ENCODE peak calls at places on chromosome 17, in eight cellular contexts. F is OCI-LY7; I is neuronal stem cell; Q is stimulated activated CD8-positive, alpha-beta memory T cell treated with anti-CD3 and anti-CD28 coated beads, Interleukin-4, amount 100 ng/mL, for 24 hours; L is HTR-8/SVneo; Y is putamen; G is Daoy; H is ACHN. M is an unnamed sample.
A peak's percentile ranks its signal among the peaks of the same experiment; 100 is the strongest.

GRCh38 chr17:61551255-61551742 is 39.7 kb downstream of the NACA2 start:
- DNase-seq in L (peak; percentile 76), Q (no peak), G (peak; percentile 30), F (peak; percentile 58), Y (no peak), H (peak; percentile 55), I (peak; percentile 3), M (no peak)

GRCh38 chr17:17387461-17388362 is 84.5 kb downstream of the NT5M start:
- DNase-seq in F (peak; percentile 70), G (no peak), I (no peak), Q (no peak), H (no peak), L (no peak), Y (no peak), M (no peak)

GRCh38 chr17:57312242-57312641 is 55.9 kb downstream of the MSI2 start:
- DNase-seq in F (no peak), I (no peak), Q (no peak), Y (no peak), G (no peak), L (no peak), H (no peak), M (no peak)

GRCh38 chr17:76026714-76027158 is 370 bp downstream of the EVPL start:
- DNase-seq in L (no peak), H (peak; percentile 34), Y (no peak), G (no peak), I (no peak), F (no peak), Q (no peak), M (no peak)

GRCh38 chr17:7881655-7882054 is 6.9 kb upstream of the CHD3 start:
- DNase-seq in I (no peak), H (no peak), L (no peak), Y (no peak), F (no peak), G (no peak), Q (no peak), M (no peak)

GRCh38 chr17:3818786-3819185 is 17.8 kb upstream of the ITGAE start:
- DNase-seq in F (no peak), G (no peak), Y (no peak), Q (no peak), L (no peak), I (no peak), H (peak; percentile 55), M (no peak)

GRCh38 chr17:77687921-77688320 is 270.6 kb upstream of the TNRC6C start:
- DNase-seq in I (no peak), L (no peak), H (no peak), F (no peak), G (no peak), Y (no peak), Q (no peak), M (no peak)

GRCh38 chr17:80970044-80970761 is 21.4 kb upstream of the CHMP6 start:
- DNase-seq in H (peak; percentile 42), I (no peak), F (peak; percentile 48), L (peak; percentile 59), Q (no peak), Y (no peak), G (peak; percentile 44), M (no peak)

GRCh38 chr17:19331134-19331533 is 31.4 kb downstream of the B9D1 start:
- DNase-seq in H (peak; percentile 82), Y (no peak), Q (no peak), F (no peak), G (peak; percentile 56), L (peak; percentile 62), I (no peak), M (no peak)

GRCh38 chr17:39237586-39237985 is 11.8 kb upstream of the STAC2 start:
- DNase-seq in L (no peak), Y (no peak), Q (no peak), H (no peak), F (no peak), I (no peak), G (no peak), M (no peak)

GRCh38 chr17:8693328-8693727 is 51.3 kb downstream of the CCDC42 start:
- DNase-seq in L (no peak), F (no peak), Q (no peak), I (no peak), H (no peak), G (no peak), Y (no peak), M (no peak)